ENCODE peak calls at places on chromosomes 1 and 21, in four cellular contexts. One of them, this sample, is unnamed.
A peak's percentile ranks its signal among the peaks of the same experiment; 100 is the strongest.

GRCh38 chr1:12480748-12481362 is 137.2 kb downstream of the DHRS3 start:
- DNase-seq in activated T-helper 1 cell treated with Interleukin-2 at 50 U/mL for 16 hours: no peak
- DNase-seq in PC-9: peak; percentile 73
- DNase-seq in stimulated activated CD8-positive, alpha-beta memory T cell treated with anti-CD3 and anti-CD28 coated beads, Interleukin-15, amount 100 ng/mL, for 24 hours: no peak
- DNase-seq in this sample: no peak

GRCh38 chr1:179888071-179888470 is 6.0 kb downstream of the TOR1AIP1 start:
- DNase-seq in activated T-helper 1 cell treated with Interleukin-2 at 50 U/mL for 16 hours: no peak
- DNase-seq in PC-9: no peak
- DNase-seq in stimulated activated CD8-positive, alpha-beta memory T cell treated with anti-CD3 and anti-CD28 coated beads, Interleukin-15, amount 100 ng/mL, for 24 hours: no peak
- DNase-seq in this sample: no peak

GRCh38 chr1:168392958-168393357 is 112.3 kb downstream of the TBX19 start:
- DNase-seq in activated T-helper 1 cell treated with Interleukin-2 at 50 U/mL for 16 hours: no peak
- DNase-seq in PC-9: no peak
- DNase-seq in stimulated activated CD8-positive, alpha-beta memory T cell treated with anti-CD3 and anti-CD28 coated beads, Interleukin-15, amount 100 ng/mL, for 24 hours: no peak
- DNase-seq in this sample: no peak

GRCh38 chr1:6801998-6802397 is 16.7 kb downstream of the CAMTA1 start:
- DNase-seq in activated T-helper 1 cell treated with Interleukin-2 at 50 U/mL for 16 hours: no peak
- DNase-seq in PC-9: no peak
- DNase-seq in stimulated activated CD8-positive, alpha-beta memory T cell treated with anti-CD3 and anti-CD28 coated beads, Interleukin-15, amount 100 ng/mL, for 24 hours: no peak
- DNase-seq in this sample: no peak

GRCh38 chr21:16678479-16678878 is 834.4 kb upstream of the CXADR start:
- DNase-seq in activated T-helper 1 cell treated with Interleukin-2 at 50 U/mL for 16 hours: no peak
- DNase-seq in PC-9: no peak
- DNase-seq in stimulated activated CD8-positive, alpha-beta memory T cell treated with anti-CD3 and anti-CD28 coated beads, Interleukin-15, amount 100 ng/mL, for 24 hours: no peak
- DNase-seq in this sample: no peak

GRCh38 chr1:192545781-192546521 is 29.6 kb upstream of the RGS1 start:
- DNase-seq in activated T-helper 1 cell treated with Interleukin-2 at 50 U/mL for 16 hours: no peak
- DNase-seq in PC-9: no peak
- DNase-seq in stimulated activated CD8-positive, alpha-beta memory T cell treated with anti-CD3 and anti-CD28 coated beads, Interleukin-15, amount 100 ng/mL, for 24 hours: no peak
- DNase-seq in this sample: no peak

GRCh38 chr1:222096883-222097282 is 355.0 kb upstream of the DUSP10 start:
- DNase-seq in activated T-helper 1 cell treated with Interleukin-2 at 50 U/mL for 16 hours: no peak
- DNase-seq in PC-9: peak; percentile 7
- DNase-seq in stimulated activated CD8-positive, alpha-beta memory T cell treated with anti-CD3 and anti-CD28 coated beads, Interleukin-15, amount 100 ng/mL, for 24 hours: no peak
- DNase-seq in this sample: no peak

GRCh38 chr1:36797761-36798160 is 236.6 kb downstream of the GRIK3 start:
- DNase-seq in activated T-helper 1 cell treated with Interleukin-2 at 50 U/mL for 16 hours: no peak
- DNase-seq in PC-9: no peak
- DNase-seq in stimulated activated CD8-positive, alpha-beta memory T cell treated with anti-CD3 and anti-CD28 coated beads, Interleukin-15, amount 100 ng/mL, for 24 hours: no peak
- DNase-seq in this sample: no peak

GRCh38 chr1:222618880-222619321 is 1.0 kb downstream of the MIA3 start:
- DNase-seq in activated T-helper 1 cell treated with Interleukin-2 at 50 U/mL for 16 hours: peak; percentile 1
- DNase-seq in PC-9: no peak
- DNase-seq in stimulated activated CD8-positive, alpha-beta memory T cell treated with anti-CD3 and anti-CD28 coated beads, Interleukin-15, amount 100 ng/mL, for 24 hours: no peak
- DNase-seq in this sample: no peak

GRCh38 chr1:52237430-52237829 is 95.5 kb downstream of the ZFYVE9 start:
- DNase-seq in activated T-helper 1 cell treated with Interleukin-2 at 50 U/mL for 16 hours: no peak
- DNase-seq in PC-9: no peak
- DNase-seq in stimulated activated CD8-positive, alpha-beta memory T cell treated with anti-CD3 and anti-CD28 coated beads, Interleukin-15, amount 100 ng/mL, for 24 hours: no peak
- DNase-seq in this sample: no peak

GRCh38 chr1:180239145-180240096 is 9.4 kb downstream of the LHX4 start:
- DNase-seq in activated T-helper 1 cell treated with Interleukin-2 at 50 U/mL for 16 hours: no peak
- DNase-seq in PC-9: no peak
- DNase-seq in stimulated activated CD8-positive, alpha-beta memory T cell treated with anti-CD3 and anti-CD28 coated beads, Interleukin-15, amount 100 ng/mL, for 24 hours: no peak
- DNase-seq in this sample: no peak

GRCh38 chr1:113459279-113459678 is 69.0 kb downstream of the MAGI3 start:
- DNase-seq in activated T-helper 1 cell treated with Interleukin-2 at 50 U/mL for 16 hours: no peak
- DNase-seq in PC-9: no peak
- DNase-seq in stimulated activated CD8-positive, alpha-beta memory T cell treated with anti-CD3 and anti-CD28 coated beads, Interleukin-15, amount 100 ng/mL, for 24 hours: no peak
- DNase-seq in this sample: no peak

GRCh38 chr1:169874229-169874628 is 19.5 kb downstream of the SCYL3 start:
- DNase-seq in activated T-helper 1 cell treated with Interleukin-2 at 50 U/mL for 16 hours: no peak
- DNase-seq in PC-9: no peak
- DNase-seq in stimulated activated CD8-positive, alpha-beta memory T cell treated with anti-CD3 and anti-CD28 coated beads, Interleukin-15, amount 100 ng/mL, for 24 hours: no peak
- DNase-seq in this sample: no peak

GRCh38 chr1:27504588-27505419 is 14.8 kb upstream of the WASF2 start:
- DNase-seq in activated T-helper 1 cell treated with Interleukin-2 at 50 U/mL for 16 hours: no peak
- DNase-seq in PC-9: no peak
- DNase-seq in stimulated activated CD8-positive, alpha-beta memory T cell treated with anti-CD3 and anti-CD28 coated beads, Interleukin-15, amount 100 ng/mL, for 24 hours: no peak
- DNase-seq in this sample: no peak

GRCh38 chr1:197435224-197435623 is 167.2 kb downstream of the CRB1 start:
- DNase-seq in activated T-helper 1 cell treated with Interleukin-2 at 50 U/mL for 16 hours: no peak
- DNase-seq in PC-9: no peak
- DNase-seq in stimulated activated CD8-positive, alpha-beta memory T cell treated with anti-CD3 and anti-CD28 coated beads, Interleukin-15, amount 100 ng/mL, for 24 hours: no peak
- DNase-seq in this sample: no peak

GRCh38 chr1:26986658-26987057 is 6.8 kb upstream of the TRNP1 start:
- DNase-seq in activated T-helper 1 cell treated with Interleukin-2 at 50 U/mL for 16 hours: no peak
- DNase-seq in PC-9: no peak
- DNase-seq in stimulated activated CD8-positive, alpha-beta memory T cell treated with anti-CD3 and anti-CD28 coated beads, Interleukin-15, amount 100 ng/mL, for 24 hours: no peak
- DNase-seq in this sample: no peak

GRCh38 chr1:7574121-7575040 is 196.7 kb upstream of the VAMP3 start:
- DNase-seq in activated T-helper 1 cell treated with Interleukin-2 at 50 U/mL for 16 hours: no peak
- DNase-seq in PC-9: no peak
- DNase-seq in stimulated activated CD8-positive, alpha-beta memory T cell treated with anti-CD3 and anti-CD28 coated beads, Interleukin-15, amount 100 ng/mL, for 24 hours: no peak
- DNase-seq in this sample: no peak

GRCh38 chr1:245277276-245277675 is 122.5 kb downstream of the KIF26B start:
- DNase-seq in activated T-helper 1 cell treated with Interleukin-2 at 50 U/mL for 16 hours: no peak
- DNase-seq in PC-9: no peak
- DNase-seq in stimulated activated CD8-positive, alpha-beta memory T cell treated with anti-CD3 and anti-CD28 coated beads, Interleukin-15, amount 100 ng/mL, for 24 hours: no peak
- DNase-seq in this sample: no peak

GRCh38 chr1:2375246-2375922 is 16.0 kb downstream of the MORN1 start:
- DNase-seq in activated T-helper 1 cell treated with Interleukin-2 at 50 U/mL for 16 hours: no peak
- DNase-seq in PC-9: no peak
- DNase-seq in stimulated activated CD8-positive, alpha-beta memory T cell treated with anti-CD3 and anti-CD28 coated beads, Interleukin-15, amount 100 ng/mL, for 24 hours: no peak
- DNase-seq in this sample: no peak

GRCh38 chr1:213507472-213508223 is 456.6 kb downstream of the RPS6KC1 start:
- DNase-seq in activated T-helper 1 cell treated with Interleukin-2 at 50 U/mL for 16 hours: no peak
- DNase-seq in PC-9: no peak
- DNase-seq in stimulated activated CD8-positive, alpha-beta memory T cell treated with anti-CD3 and anti-CD28 coated beads, Interleukin-15, amount 100 ng/mL, for 24 hours: no peak
- DNase-seq in this sample: no peak

GRCh38 chr1:26537951-26538352 is 8.4 kb downstream of the RPS6KA1 start:
- DNase-seq in activated T-helper 1 cell treated with Interleukin-2 at 50 U/mL for 16 hours: no peak
- DNase-seq in PC-9: peak; percentile 19
- DNase-seq in stimulated activated CD8-positive, alpha-beta memory T cell treated with anti-CD3 and anti-CD28 coated beads, Interleukin-15, amount 100 ng/mL, for 24 hours: no peak
- DNase-seq in this sample: no peak

GRCh38 chr1:41919764-41920397 is 1.2 kb upstream of the HIVEP3 start:
- DNase-seq in activated T-helper 1 cell treated with Interleukin-2 at 50 U/mL for 16 hours: peak; percentile 73
- DNase-seq in PC-9: peak; percentile 83
- DNase-seq in stimulated activated CD8-positive, alpha-beta memory T cell treated with anti-CD3 and anti-CD28 coated beads, Interleukin-15, amount 100 ng/mL, for 24 hours: peak; percentile 34
- DNase-seq in this sample: peak; percentile 78

GRCh38 chr1:21511579-21512522 is 2.6 kb downstream of the ALPL start:
- DNase-seq in activated T-helper 1 cell treated with Interleukin-2 at 50 U/mL for 16 hours: no peak
- DNase-seq in PC-9: peak; percentile 32
- DNase-seq in stimulated activated CD8-positive, alpha-beta memory T cell treated with anti-CD3 and anti-CD28 coated beads, Interleukin-15, amount 100 ng/mL, for 24 hours: no peak
- DNase-seq in this sample: no peak

GRCh38 chr1:63902844-63903589 is 129.2 kb downstream of the ROR1 start:
- DNase-seq in activated T-helper 1 cell treated with Interleukin-2 at 50 U/mL for 16 hours: no peak
- DNase-seq in PC-9: no peak
- DNase-seq in stimulated activated CD8-positive, alpha-beta memory T cell treated with anti-CD3 and anti-CD28 coated beads, Interleukin-15, amount 100 ng/mL, for 24 hours: no peak
- DNase-seq in this sample: no peak

GRCh38 chr1:13619909-13620308 is 36.3 kb downstream of the PDPN start:
- DNase-seq in activated T-helper 1 cell treated with Interleukin-2 at 50 U/mL for 16 hours: no peak
- DNase-seq in PC-9: no peak
- DNase-seq in stimulated activated CD8-positive, alpha-beta memory T cell treated with anti-CD3 and anti-CD28 coated beads, Interleukin-15, amount 100 ng/mL, for 24 hours: no peak
- DNase-seq in this sample: no peak

GRCh38 chr1:67700692-67701410 is 15.8 kb downstream of the GADD45A start:
- DNase-seq in activated T-helper 1 cell treated with Interleukin-2 at 50 U/mL for 16 hours: no peak
- DNase-seq in PC-9: peak; percentile 84
- DNase-seq in stimulated activated CD8-positive, alpha-beta memory T cell treated with anti-CD3 and anti-CD28 coated beads, Interleukin-15, amount 100 ng/mL, for 24 hours: no peak
- DNase-seq in this sample: no peak

GRCh38 chr1:219518168-219518905 is 94.6 kb downstream of the ZC3H11B start:
- DNase-seq in activated T-helper 1 cell treated with Interleukin-2 at 50 U/mL for 16 hours: no peak
- DNase-seq in PC-9: peak; percentile 64
- DNase-seq in stimulated activated CD8-positive, alpha-beta memory T cell treated with anti-CD3 and anti-CD28 coated beads, Interleukin-15, amount 100 ng/mL, for 24 hours: no peak
- DNase-seq in this sample: no peak

GRCh38 chr1:104018922-104019674 is 269.4 kb downstream of the AMY1C start:
- DNase-seq in activated T-helper 1 cell treated with Interleukin-2 at 50 U/mL for 16 hours: no peak
- DNase-seq in PC-9: no peak
- DNase-seq in stimulated activated CD8-positive, alpha-beta memory T cell treated with anti-CD3 and anti-CD28 coated beads, Interleukin-15, amount 100 ng/mL, for 24 hours: no peak
- DNase-seq in this sample: no peak

GRCh38 chr1:117618450-117619122 is 12.7 kb downstream of the TENT5C start:
- DNase-seq in activated T-helper 1 cell treated with Interleukin-2 at 50 U/mL for 16 hours: no peak
- DNase-seq in PC-9: no peak
- DNase-seq in stimulated activated CD8-positive, alpha-beta memory T cell treated with anti-CD3 and anti-CD28 coated beads, Interleukin-15, amount 100 ng/mL, for 24 hours: no peak
- DNase-seq in this sample: no peak

GRCh38 chr1:28147264-28148094 is 29.0 kb downstream of the PTAFR start:
- DNase-seq in activated T-helper 1 cell treated with Interleukin-2 at 50 U/mL for 16 hours: no peak
- DNase-seq in PC-9: no peak
- DNase-seq in stimulated activated CD8-positive, alpha-beta memory T cell treated with anti-CD3 and anti-CD28 coated beads, Interleukin-15, amount 100 ng/mL, for 24 hours: no peak
- DNase-seq in this sample: no peak

GRCh38 chr1:64183380-64183984 is 19.9 kb upstream of the UBE2U start:
- DNase-seq in activated T-helper 1 cell treated with Interleukin-2 at 50 U/mL for 16 hours: no peak
- DNase-seq in PC-9: no peak
- DNase-seq in stimulated activated CD8-positive, alpha-beta memory T cell treated with anti-CD3 and anti-CD28 coated beads, Interleukin-15, amount 100 ng/mL, for 24 hours: no peak
- DNase-seq in this sample: no peak

GRCh38 chr21:42032266-42032665 is 22.1 kb upstream of the ZBTB21 start:
- DNase-seq in activated T-helper 1 cell treated with Interleukin-2 at 50 U/mL for 16 hours: no peak
- DNase-seq in PC-9: no peak
- DNase-seq in stimulated activated CD8-positive, alpha-beta memory T cell treated with anti-CD3 and anti-CD28 coated beads, Interleukin-15, amount 100 ng/mL, for 24 hours: no peak
- DNase-seq in this sample: no peak

GRCh38 chr1:2003564-2004131 is at the start of gene CFAP74:
- DNase-seq in activated T-helper 1 cell treated with Interleukin-2 at 50 U/mL for 16 hours: no peak
- DNase-seq in PC-9: peak; percentile 78
- DNase-seq in stimulated activated CD8-positive, alpha-beta memory T cell treated with anti-CD3 and anti-CD28 coated beads, Interleukin-15, amount 100 ng/mL, for 24 hours: no peak
- DNase-seq in this sample: no peak

GRCh38 chr1:18778437-18778836 is 81.0 kb downstream of the TAS1R2 start:
- DNase-seq in activated T-helper 1 cell treated with Interleukin-2 at 50 U/mL for 16 hours: no peak
- DNase-seq in PC-9: no peak
- DNase-seq in stimulated activated CD8-positive, alpha-beta memory T cell treated with anti-CD3 and anti-CD28 coated beads, Interleukin-15, amount 100 ng/mL, for 24 hours: no peak
- DNase-seq in this sample: no peak

GRCh38 chr1:182615468-182616129 is 11.4 kb upstream of the RGS16 start:
- DNase-seq in activated T-helper 1 cell treated with Interleukin-2 at 50 U/mL for 16 hours: no peak
- DNase-seq in PC-9: no peak
- DNase-seq in stimulated activated CD8-positive, alpha-beta memory T cell treated with anti-CD3 and anti-CD28 coated beads, Interleukin-15, amount 100 ng/mL, for 24 hours: no peak
- DNase-seq in this sample: peak; percentile 45

GRCh38 chr1:85579619-85580018 is 942 bp upstream of the CCN1 start:
- DNase-seq in activated T-helper 1 cell treated with Interleukin-2 at 50 U/mL for 16 hours: no peak
- DNase-seq in PC-9: peak; percentile 14
- DNase-seq in stimulated activated CD8-positive, alpha-beta memory T cell treated with anti-CD3 and anti-CD28 coated beads, Interleukin-15, amount 100 ng/mL, for 24 hours: no peak
- DNase-seq in this sample: no peak

GRCh38 chr21:45549670-45550463 is 7.6 kb upstream of the SLC19A1 start:
- DNase-seq in activated T-helper 1 cell treated with Interleukin-2 at 50 U/mL for 16 hours: no peak
- DNase-seq in PC-9: no peak
- DNase-seq in stimulated activated CD8-positive, alpha-beta memory T cell treated with anti-CD3 and anti-CD28 coated beads, Interleukin-15, amount 100 ng/mL, for 24 hours: no peak
- DNase-seq in this sample: no peak

This sample was measured in effector memory CD4-positive, alpha-beta T cell.